ENCODE peak calls at places on chromosomes 6 and 20, in four cellular contexts. M, U, C and P are unnamed samples. For H3K9me3, the result is how much of the 10 kb centered on the place peaks cover.

GRCh38 chr6:9197726-9198125 is 762.4 kb upstream of the SLC35B3 start:
- DNase-seq in M (no peak), U (no peak), C (no peak), P (no peak)

GRCh38 chr6:100099189-100100074 is 105.4 kb upstream of the MCHR2 start:
- DNase-seq in M (no peak), U (no peak), C (peak), P (no peak)

GRCh38 chr6:26501482-26501986 is 1.4 kb downstream of the BTN1A1 start:
- DNase-seq in M (peak), U (peak), C (no peak), P (no peak)

GRCh38 chr20:17598013-17598550 is 28.2 kb downstream of the DSTN start:
- DNase-seq in M (no peak), U (no peak), C (no peak), P (no peak)

GRCh38 chr6:150932976-150933375 is 67.5 kb downstream of the MTHFD1L start:
- DNase-seq in M (no peak), U (no peak), C (no peak), P (no peak)

GRCh38 chr6:90078513-90079289 is 184.4 kb downstream of the GJA10 start:
- DNase-seq in M (no peak), U (no peak), C (no peak), P (no peak)

GRCh38 chr20:45060341-45060740 is 40.6 kb downstream of the KCNS1 start:
- DNase-seq in M (no peak), U (no peak), C (no peak), P (no peak)

GRCh38 chr6:135054575-135055498 is at the start of gene HBS1L:
- DNase-seq in M (peak), U (peak), C (peak), P (peak)

GRCh38 chr6:43335469-43335868 is 26.8 kb upstream of the CRIP3 start:
- DNase-seq in M (no peak), U (no peak), C (no peak), P (no peak)

GRCh38 chr6:168226832-168227434 is 92.6 kb downstream of the DACT2 start:
- DNase-seq in M (no peak), U (no peak), C (no peak), P (no peak)

GRCh38 chr6:50240986-50241385 is 191.3 kb upstream of the DEFB112 start:
- DNase-seq in M (no peak), U (no peak), C (no peak), P (no peak)

GRCh38 chr6:154766288-154766687 is 33.1 kb downstream of the SCAF8 start:
- DNase-seq in M (no peak), U (no peak), C (no peak), P (no peak)

DNA sequence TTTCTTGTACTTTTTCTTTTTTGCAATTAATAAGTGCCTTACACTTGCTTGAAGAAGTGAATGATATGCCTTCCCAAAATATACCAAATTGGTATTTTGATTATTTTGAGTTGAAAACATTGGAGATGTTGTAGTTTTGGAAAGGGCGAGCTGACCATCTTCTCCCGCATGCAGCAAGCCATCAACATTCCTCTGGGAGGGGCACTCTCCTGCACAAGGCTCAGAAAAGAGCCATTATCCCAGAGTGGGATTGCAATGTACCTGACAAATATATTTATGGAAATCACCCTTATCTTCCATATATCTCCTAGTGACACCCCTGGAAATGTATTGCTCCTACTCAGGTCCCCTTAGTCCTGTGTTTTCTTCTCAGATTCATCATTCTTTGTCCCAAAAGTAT is 22.8 kb upstream of the PNRC1 start:
- DNase-seq in M (no peak), U (no peak), C (no peak), P (no peak)
- TF ChIP-seq CTCF in M (no peak), U (no peak), C (no peak), P (no peak)

DNA sequence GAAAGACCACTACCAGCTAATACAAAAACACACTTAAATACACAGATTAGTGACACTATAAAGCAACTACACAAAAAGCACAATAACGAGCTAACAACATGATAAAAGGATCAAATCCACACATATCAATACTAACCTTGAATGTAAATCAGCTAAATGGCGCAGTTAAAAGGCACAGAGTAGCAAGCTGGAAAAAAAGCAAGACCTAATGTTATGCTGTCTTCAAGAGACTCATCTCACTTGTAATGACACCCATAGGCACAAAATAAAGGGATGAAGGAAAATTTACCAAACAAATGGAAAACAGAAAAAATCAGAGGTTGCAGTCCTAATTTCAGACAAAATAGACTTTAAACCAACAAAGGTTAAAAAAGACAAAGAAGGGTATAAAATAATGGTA is 86.3 kb downstream of the NUS1 start:
- DNase-seq in M (no peak), U (no peak), C (no peak), P (no peak)
- H3K4me3 ChIP-seq in M (no peak), U (no peak), C (no peak), P (no peak)

GRCh38 chr6:140269766-140270165 is 895.3 kb upstream of the CITED2 start:
- DNase-seq in M (no peak), U (no peak), C (no peak), P (no peak)

GRCh38 chr6:140264451-140264850 is 890.0 kb upstream of the CITED2 start:
- DNase-seq in M (no peak), U (no peak), C (no peak), P (no peak)
- H3K9me3 ChIP-seq in M (under half), U (under half), C (under half), P (under half)

GRCh38 chr20:5570031-5570430 is 180.2 kb upstream of the SHLD1 start:
- DNase-seq in M (no peak), U (no peak), C (no peak), P (no peak)

GRCh38 chr20:5567644-5568043 is 182.6 kb upstream of the SHLD1 start:
- DNase-seq in M (no peak), U (no peak), C (no peak), P (no peak)

GRCh38 chr20:5570442-5570841 is 179.8 kb upstream of the SHLD1 start:
- DNase-seq in M (no peak), U (no peak), C (peak), P (no peak)

DNA sequence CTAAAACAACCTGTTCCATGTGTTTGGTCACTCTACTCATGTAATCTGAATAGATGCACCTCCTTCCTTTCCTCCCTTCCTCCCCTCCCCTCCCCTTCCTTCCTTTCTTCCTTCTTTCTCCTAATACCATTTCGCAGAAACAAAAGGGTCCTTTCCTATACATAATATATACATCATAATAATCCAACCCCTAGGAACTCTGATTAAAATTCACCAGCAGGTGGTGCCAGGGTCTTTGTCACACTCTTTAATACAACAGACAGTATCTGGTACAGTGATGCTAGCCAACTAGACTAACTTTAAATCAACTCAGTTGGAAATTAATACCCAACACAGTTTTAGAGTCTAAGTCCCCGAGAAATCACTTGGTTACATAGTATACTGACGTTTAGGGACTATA is 181.2 kb upstream of the SHLD1 start:
- DNase-seq in M (no peak), U (no peak), C (peak), P (no peak)
- TF ChIP-seq CTCF in M (peak), U (peak), C (peak), P (peak)

GRCh38 chr20:62797671-62798532 is 1.6 kb downstream of the MRGBP start:
- DNase-seq in M (no peak), U (no peak), C (no peak), P (no peak)
- H3K4me3 ChIP-seq in M (no peak), U (peak), C (peak), P (peak)